ENCODE peak calls at places on chromosome 14, in ten cellular contexts. J, T, W, V, U, S, C, B, F and N are unnamed samples.

GRCh38 chr14:55129428-55130193 is 559 bp downstream of the LGALS3 start:
- DNase-seq in J (peak; percentile 67), W (peak; percentile 34), C (peak; percentile 66), S (peak; percentile 59), V (peak; percentile 17), U (peak; percentile 39), B (no peak), T (no peak), F (peak; percentile 51), N (no peak)

GRCh38 chr14:95015046-95015445 is 142.3 kb downstream of the DICER1 start:
- DNase-seq in B (no peak), W (no peak), J (no peak), S (no peak), C (no peak), V (no peak), T (no peak), F (no peak), U (no peak), N (no peak)

GRCh38 chr14:99265571-99265970 is 6.4 kb downstream of the BCL11B start:
- DNase-seq in W (no peak), S (no peak), T (no peak), B (no peak), C (no peak), J (no peak), U (no peak), V (no peak), F (no peak), N (no peak)

GRCh38 chr14:56378474-56378873 is 201.1 kb upstream of the TMEM260 start:
- DNase-seq in S (no peak), C (no peak), U (no peak), T (no peak), J (no peak), B (no peak), F (no peak), V (no peak), W (no peak), N (no peak)

GRCh38 chr14:24058951-24059475 is 7.2 kb downstream of the CARMIL3 start:
- DNase-seq in S (no peak), B (no peak), U (no peak), F (peak; percentile 10), C (no peak), J (no peak), W (peak; percentile 21), T (no peak), V (no peak), N (no peak)

GRCh38 chr14:68969278-68969677 is 9.8 kb downstream of the ACTN1 start:
- DNase-seq in C (no peak), V (no peak), S (no peak), B (no peak), T (no peak), F (no peak), U (no peak), J (no peak), W (no peak), N (no peak)

GRCh38 chr14:50039120-50039517 is 77.3 kb downstream of the VCPKMT start:
- DNase-seq in T (no peak), F (no peak), W (no peak), B (no peak), V (no peak), S (no peak), U (no peak), J (no peak), C (no peak), N (no peak)

GRCh38 chr14:63486729-63487128 is 56.4 kb downstream of the PPP2R5E start:
- DNase-seq in B (no peak), S (no peak), C (no peak), W (no peak), U (no peak), F (no peak), V (no peak), T (no peak), J (no peak), N (no peak)

GRCh38 chr14:95452176-95452889 is 64.1 kb downstream of the SYNE3 start:
- DNase-seq in U (peak; percentile 48), W (no peak), C (peak; percentile 29), S (no peak), F (peak; percentile 14), J (no peak), B (no peak), T (peak; percentile 10), V (no peak), N (no peak)

GRCh38 chr14:50109342-50109741 is 7.0 kb downstream of the VCPKMT start:
- DNase-seq in F (peak; percentile 11), C (peak; percentile 37), W (no peak), S (no peak), V (no peak), B (no peak), J (no peak), U (peak; percentile 15), T (no peak), N (no peak)

GRCh38 chr14:56491299-56492285 is 88.0 kb upstream of the TMEM260 start:
- DNase-seq in S (peak; percentile 21), T (peak; percentile 76), U (peak; percentile 69), J (no peak), W (no peak), B (peak; percentile 56), C (peak; percentile 56), F (peak; percentile 84), V (no peak), N (peak; percentile 14)

GRCh38 chr14:76550534-76550933 is 174.6 kb downstream of the ESRRB start:
- DNase-seq in J (no peak), F (no peak), B (no peak), U (no peak), C (no peak), S (no peak), W (no peak), T (no peak), V (no peak), N (no peak)

GRCh38 chr14:65824285-65824977 is 411.9 kb downstream of the FUT8 start:
- DNase-seq in T (peak; percentile 76), F (peak; percentile 75), S (peak; percentile 56), U (peak; percentile 65), J (no peak), W (no peak), V (no peak), C (peak; percentile 63), B (peak; percentile 63), N (peak; percentile 14)

GRCh38 chr14:102088012-102088792 is 1.4 kb upstream of the HSP90AA1 start:
- DNase-seq in U (peak; percentile 58), B (no peak), V (no peak), F (no peak), C (no peak), W (peak; percentile 43), T (no peak), J (no peak), S (peak; percentile 65), N (no peak)

GRCh38 chr14:76304536-76305473 is 71.1 kb upstream of the ESRRB start:
- DNase-seq in V (no peak), F (no peak), C (no peak), B (no peak), T (no peak), J (no peak), W (no peak), S (no peak), U (no peak), N (no peak)

GRCh38 chr14:34436118-34436905 is 25.7 kb downstream of the SPTSSA start:
- DNase-seq in V (no peak), S (no peak), J (no peak), F (no peak), C (no peak), W (no peak), U (no peak), B (no peak), T (no peak), N (no peak)

GRCh38 chr14:75127903-75128595 is 1.2 kb upstream of the NEK9 start:
- DNase-seq in W (no peak), F (no peak), U (no peak), S (no peak), J (no peak), C (no peak), V (no peak), T (no peak), B (no peak), N (no peak)

GRCh38 chr14:94143239-94143638 is 13.8 kb upstream of the IFI27L2 start:
- DNase-seq in W (no peak), S (no peak), T (no peak), V (no peak), U (peak; percentile 45), F (peak; percentile 52), C (peak; percentile 33), B (no peak), J (no peak), N (no peak)

GRCh38 chr14:101475468-101476257 is 85.6 kb upstream of the DIO3 start:
- DNase-seq in J (peak; percentile 24), W (no peak), B (no peak), S (no peak), F (no peak), C (peak; percentile 13), T (no peak), V (no peak), U (no peak), N (no peak)

GRCh38 chr14:38316922-38317321 is 61.0 kb upstream of the CLEC14A start:
- DNase-seq in F (no peak), C (no peak), U (no peak), S (no peak), W (no peak), J (no peak), T (no peak), B (no peak), V (no peak), N (no peak)

GRCh38 chr14:91509083-91509877 is 830 bp downstream of the PPP4R3A start:
- DNase-seq in W (no peak), J (no peak), U (peak; percentile 24), B (no peak), F (peak; percentile 63), T (peak; percentile 22), S (peak; percentile 33), C (peak; percentile 27), V (no peak), N (no peak)

GRCh38 chr14:103427485-103428443 is 42.5 kb downstream of the MARK3 start:
- DNase-seq in U (no peak), C (peak; percentile 43), S (no peak), B (no peak), T (no peak), V (no peak), F (no peak), W (no peak), J (no peak), N (no peak)

GRCh38 chr14:100532154-100532915 is 54.9 kb downstream of the BEGAIN start:
- DNase-seq in T (no peak), S (peak; percentile 7), V (no peak), F (no peak), U (no peak), C (no peak), W (no peak), B (no peak), J (peak; percentile 15), N (no peak)

GRCh38 chr14:68173227-68173972 is 353.8 kb downstream of the RAD51B start:
- DNase-seq in U (no peak), T (no peak), F (no peak), V (no peak), W (no peak), J (no peak), S (no peak), C (peak; percentile 43), B (no peak), N (no peak)

GRCh38 chr14:70680748-70681147 is 39.0 kb downstream of the TTC9 start:
- DNase-seq in F (no peak), W (no peak), T (no peak), C (no peak), J (no peak), U (no peak), B (no peak), S (no peak), V (no peak), N (no peak)

GRCh38 chr14:64442300-64442988 is 22.9 kb upstream of the AKAP5 start:
- DNase-seq in U (no peak), F (peak; percentile 88), B (no peak), C (no peak), W (no peak), V (no peak), S (no peak), J (no peak), T (no peak), N (no peak)

GRCh38 chr14:104827173-104828055 is 26.5 kb downstream of the ZBTB42 start:
- DNase-seq in V (no peak), J (no peak), S (peak; percentile 47), F (peak; percentile 92), W (no peak), U (peak; percentile 77), C (peak; percentile 64), B (no peak), T (peak; percentile 74), N (no peak)

GRCh38 chr14:79890527-79890926 is 320.8 kb downstream of the DIO2 start:
- DNase-seq in T (no peak), J (no peak), F (no peak), U (no peak), V (no peak), C (no peak), S (no peak), B (no peak), W (no peak), N (no peak)